ENCODE peak calls at places on chromosomes 16 and 17, in six cellular contexts. W is NCI-H1092, S is cardiac fibroblast, F is lower leg skin, R is activated B cell treated with CpG ODN at 0.5 μM for 24 hours, K is mesenteric fat pad. J is an unnamed sample.

GRCh38 chr17:71361691-71362450 is 758.9 kb upstream of the SOX9 start:
- DNase-seq in W (no peak), S (peak), F (no peak), R (no peak), K (no peak), J (no peak)

GRCh38 chr17:71446635-71447034 is 674.2 kb upstream of the SOX9 start:
- DNase-seq in W (no peak), S (no peak), F (no peak), R (no peak), K (no peak), J (no peak)

GRCh38 chr16:21277927-21278706 is at the start of gene CRYM:
- DNase-seq in W (peak), S (peak), F (peak), R (peak), K (no peak), J (peak)

GRCh38 chr17:48719642-48720262 is 2.6 kb downstream of the PRAC1 start:
- DNase-seq in W (no peak), S (peak), F (peak), R (peak), K (no peak), J (no peak)

GRCh38 chr17:81085420-81085911 is 50.5 kb downstream of the BAIAP2 start:
- DNase-seq in W (no peak), S (no peak), F (no peak), R (no peak), K (no peak), J (no peak)

GRCh38 chr17:41500131-41500911 is 5.1 kb downstream of the KRT13 start:
- DNase-seq in W (no peak), S (peak), F (no peak), R (no peak), K (no peak), J (no peak)

GRCh38 chr17:28204751-28205150 is 114.2 kb upstream of the TMEM97 start:
- DNase-seq in W (no peak), S (peak), F (no peak), R (no peak), K (no peak), J (no peak)

GRCh38 chr16:68902376-68903345 is 59.3 kb downstream of the TANGO6 start:
- DNase-seq in W (peak), S (peak), F (peak), R (no peak), K (no peak), J (peak)

GRCh38 chr17:8956521-8956920 is 9.0 kb downstream of the PIK3R5 start:
- DNase-seq in W (no peak), S (no peak), F (no peak), R (no peak), K (no peak), J (no peak)

GRCh38 chr16:50644245-50644644 is 36.9 kb downstream of the SNX20 start:
- DNase-seq in W (no peak), S (no peak), F (no peak), R (no peak), K (no peak), J (no peak)

GRCh38 chr16:48232459-48233040 is 11.6 kb upstream of the LONP2 start:
- DNase-seq in W (no peak), S (peak), F (no peak), R (no peak), K (no peak), J (no peak)

GRCh38 chr16:72060405-72060804 is 2.6 kb upstream of the HPR start:
- DNase-seq in W (no peak), S (no peak), F (no peak), R (no peak), K (no peak), J (no peak)

GRCh38 chr17:4998666-4999428 is 1.1 kb downstream of the KIF1C start:
- DNase-seq in W (no peak), S (no peak), F (peak), R (no peak), K (no peak), J (no peak)

GRCh38 chr17:1491406-1492248 is 859 bp downstream of the MYO1C start:
- DNase-seq in W (no peak), S (peak), F (peak), R (peak), K (no peak), J (no peak)

GRCh38 chr17:38600906-38601305 is 4.8 kb downstream of the SRCIN1 start:
- DNase-seq in W (no peak), S (no peak), F (no peak), R (no peak), K (no peak), J (no peak)

GRCh38 chr17:63557416-63557815 is 7.1 kb downstream of the DCAF7 start:
- DNase-seq in W (no peak), S (no peak), F (no peak), R (no peak), K (no peak), J (no peak)

GRCh38 chr16:79328327-79329162 is 272.0 kb downstream of the MAF start:
- DNase-seq in W (no peak), S (no peak), F (no peak), R (no peak), K (no peak), J (no peak)

GRCh38 chr17:60154616-60155426 is 5.0 kb downstream of the CA4 start:
- DNase-seq in W (no peak), S (peak), F (no peak), R (no peak), K (no peak), J (peak)

GRCh38 chr17:37079065-37079708 is 130.4 kb downstream of the AATF start:
- DNase-seq in W (no peak), S (no peak), F (no peak), R (no peak), K (no peak), J (no peak)

GRCh38 chr16:73778872-73779271 is 517.7 kb upstream of the PSMD7 start:
- DNase-seq in W (no peak), S (no peak), F (no peak), R (no peak), K (no peak), J (no peak)

GRCh38 chr17:81322271-81323082 is 27.4 kb upstream of the SLC38A10 start:
- DNase-seq in W (no peak), S (peak), F (no peak), R (no peak), K (no peak), J (no peak)

GRCh38 chr17:39921323-39921722 is 2.9 kb upstream of the GSDMB start:
- DNase-seq in W (no peak), S (no peak), F (no peak), R (no peak), K (no peak), J (no peak)

GRCh38 chr16:70331588-70332358 is 14.9 kb upstream of the DDX19A start:
- DNase-seq in W (no peak), S (peak), F (no peak), R (no peak), K (no peak), J (no peak)

GRCh38 chr17:9346296-9346926 is 229.2 kb downstream of the STX8 start:
- DNase-seq in W (no peak), S (peak), F (no peak), R (no peak), K (no peak), J (no peak)

GRCh38 chr17:42577140-42577531 is 393 bp downstream of the PSMC3IP start:
- DNase-seq in W (no peak), S (peak), F (no peak), R (no peak), K (no peak), J (no peak)

GRCh38 chr16:27310576-27311448 is 3.0 kb upstream of the IL4R start:
- DNase-seq in W (no peak), S (peak), F (peak), R (no peak), K (peak), J (no peak)

J was measured in NCI-H2029 treated with DMSO at 0.1 percent for 48 hours.